ENCODE peak calls at places on chromosomes 11 and 22, in seven cellular contexts. M is ovary, K is epithelial cell of esophagus, A is astrocyte of the spinal cord, W is mammary epithelial cell, O is mucosa of descending colon, Y is lower leg skin. T is an unnamed sample.

GRCh38 chr11:114651145-114651718 is 27.1 kb upstream of the NXPE2 start:
- DNase-seq in Y (no peak), O (no peak), K (no peak), A (no peak), W (no peak), M (no peak), T (no peak)

GRCh38 chr11:15471028-15471708 is 356.4 kb downstream of the INSC start:
- DNase-seq in M (no peak), K (no peak), A (no peak), Y (no peak), W (no peak), O (no peak), T (no peak)

GRCh38 chr11:58165504-58166106 is 23.3 kb upstream of the OR9Q2 start:
- DNase-seq in K (no peak), M (no peak), Y (no peak), A (no peak), O (no peak), W (no peak), T (no peak)

GRCh38 chr22:41870786-41871185 is 37.9 kb downstream of the SREBF2 start:
- DNase-seq in M (no peak), A (no peak), O (no peak), Y (no peak), W (no peak), K (no peak), T (no peak)

GRCh38 chr22:41197808-41198585 is 7.1 kb upstream of the L3MBTL2 start:
- DNase-seq in M (no peak), Y (no peak), W (no peak), K (peak; percentile 38), A (no peak), O (peak; percentile 66), T (no peak)

GRCh38 chr11:129313588-129314288 is 61.9 kb upstream of the BARX2 start:
- DNase-seq in O (no peak), W (no peak), A (peak; percentile 26), M (no peak), K (no peak), Y (no peak), T (peak; percentile 8)

GRCh38 chr11:125569913-125570621 is 790 bp downstream of the EI24 start:
- DNase-seq in Y (no peak), A (no peak), O (no peak), K (peak; percentile 49), M (no peak), W (peak; percentile 44), T (no peak)

GRCh38 chr11:129374081-129374992 is 1.3 kb upstream of the BARX2 start:
- DNase-seq in A (no peak), W (no peak), Y (no peak), K (peak; percentile 47), M (no peak), O (peak; percentile 43), T (no peak)

GRCh38 chr11:95283653-95284052 is 52.7 kb upstream of the SESN3 start:
- DNase-seq in M (no peak), K (peak; percentile 86), Y (no peak), O (no peak), W (no peak), A (no peak), T (no peak)

GRCh38 chr22:49968831-49969661 is 8.5 kb downstream of the PIM3 start:
- DNase-seq in O (peak; percentile 66), A (no peak), K (no peak), M (peak; percentile 36), W (no peak), Y (no peak), T (no peak)

GRCh38 chr11:70108250-70108649 is 30.1 kb downstream of the ANO1 start:
- DNase-seq in K (peak; percentile 23), Y (no peak), A (peak; percentile 64), M (no peak), W (no peak), O (peak; percentile 17), T (peak; percentile 76)

GRCh38 chr11:135075740-135076139 is 663.7 kb upstream of the B3GAT1 start:
- DNase-seq in W (no peak), K (peak; percentile 38), Y (peak; percentile 47), M (peak; percentile 49), A (peak; percentile 35), O (peak; percentile 70), T (no peak)

GRCh38 chr11:63847363-63847762 is 8.5 kb downstream of the MARK2 start:
- DNase-seq in O (no peak), Y (peak; percentile 36), K (peak; percentile 82), M (no peak), A (no peak), W (peak; percentile 51), T (no peak)

GRCh38 chr22:44331881-44332714 is 19.3 kb upstream of the SHISAL1 start:
- DNase-seq in Y (no peak), K (peak; percentile 39), A (no peak), O (no peak), M (no peak), W (no peak), T (no peak)

DNA sequence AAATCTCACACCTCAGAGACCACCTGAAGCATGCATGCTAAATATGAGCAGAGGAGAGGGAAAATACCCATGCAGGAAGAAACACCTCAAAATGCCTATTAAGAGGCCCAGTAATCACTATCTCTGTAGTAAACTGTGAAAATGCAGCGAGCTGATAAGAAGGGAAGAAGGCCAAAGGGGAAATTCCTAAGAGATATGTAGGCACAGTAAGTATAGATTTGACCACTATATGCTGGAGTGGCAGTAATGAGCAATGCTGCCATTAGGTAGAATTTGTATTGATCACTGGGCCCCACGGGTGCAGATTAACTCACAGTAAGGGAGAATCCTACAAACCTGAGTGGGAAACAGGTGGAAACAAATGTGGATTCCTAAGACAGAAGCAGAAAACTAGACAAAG is 1813.1 kb upstream of the RAG2 start:
- DNase-seq in O (no peak), Y (no peak), M (no peak), W (no peak), K (no peak), A (no peak), T (no peak)
- TF ChIP-seq CTCF in O (no peak), Y (no peak), M (no peak), W (peak; percentile 11), K (peak; percentile 8), A (peak; percentile 2), T (no peak)

DNA sequence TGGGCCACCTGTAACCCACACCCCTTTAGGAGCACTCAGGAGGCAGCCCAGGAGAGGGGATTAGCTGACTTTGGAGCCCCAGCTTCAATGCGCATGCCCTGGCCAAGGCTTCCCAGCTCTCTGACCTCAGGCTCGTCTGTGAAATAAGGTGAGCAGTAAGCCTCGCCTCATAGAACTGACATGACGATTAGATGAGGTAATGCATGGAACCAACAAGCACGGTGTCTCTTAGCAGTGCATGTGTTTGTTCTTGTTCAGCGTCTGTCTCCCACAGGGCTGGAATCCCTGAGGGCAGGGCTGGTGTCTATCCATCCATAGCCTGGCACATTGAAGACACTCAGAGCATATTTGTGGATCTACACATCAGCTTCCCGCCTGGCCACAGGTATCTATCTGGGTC is 415.4 kb downstream of the MN1 start:
- DNase-seq in O (no peak), W (peak; percentile 80), K (peak; percentile 98), A (no peak), M (no peak), Y (peak; percentile 49), T (no peak)
- H3K4me3 ChIP-seq in O (no peak overlapping the region), W (no peak overlapping the region), K (no peak overlapping the region), A (no peak overlapping the region), M (no peak overlapping the region), Y (no peak overlapping the region), T (no peak overlapping the region)

GRCh38 chr11:72754149-72754543 is 1.9 kb upstream of the ARAP1 start:
- DNase-seq in M (no peak), W (no peak), A (no peak), O (no peak), Y (no peak), K (no peak), T (no peak)

GRCh38 chr11:72754544-72755155 is 2.4 kb upstream of the ARAP1 start:
- DNase-seq in K (no peak), M (no peak), Y (no peak), A (no peak), O (no peak), W (no peak), T (no peak)

GRCh38 chr11:72751293-72752087 is 718 bp downstream of the ARAP1 start:
- DNase-seq in O (peak; percentile 59), K (no peak), W (no peak), Y (no peak), A (no peak), M (no peak), T (no peak)

GRCh38 chr11:72752088-72752914 is at the start of gene ARAP1:
- DNase-seq in A (peak; percentile 74), W (peak; percentile 57), O (peak; percentile 88), K (peak; percentile 69), M (peak; percentile 80), Y (peak; percentile 54), T (no peak)

GRCh38 chr11:72753341-72754148 is 1.3 kb upstream of the ARAP1 start:
- DNase-seq in K (no peak), O (no peak), Y (no peak), A (no peak), M (no peak), W (no peak), T (no peak)
- TF ChIP-seq CTCF in K (no peak), O (no peak), Y (no peak), A (no peak), M (no peak), W (no peak), T (no peak)

GRCh38 chr11:35047179-35047578 is 91.8 kb upstream of the CD44 start:
- DNase-seq in A (no peak), O (no peak), K (no peak), W (no peak), M (no peak), Y (no peak), T (no peak)

GRCh38 chr11:35046606-35047005 is 92.4 kb upstream of the CD44 start:
- DNase-seq in Y (no peak), K (no peak), M (no peak), W (no peak), O (no peak), A (no peak), T (no peak)

GRCh38 chr11:35049906-35050531 is 89.0 kb upstream of the CD44 start:
- DNase-seq in M (no peak), O (no peak), K (no peak), W (no peak), Y (no peak), A (no peak), T (no peak)

GRCh38 chr11:35045219-35045819 is 93.7 kb upstream of the CD44 start:
- DNase-seq in O (no peak), M (no peak), W (no peak), Y (no peak), A (no peak), K (no peak), T (no peak)

GRCh38 chr11:35050596-35050995 is 88.4 kb upstream of the CD44 start:
- DNase-seq in Y (no peak), A (no peak), K (no peak), W (no peak), O (no peak), M (no peak), T (no peak)
- H3K4me3 ChIP-seq in Y (no peak overlapping the region), A (no peak overlapping the region), K (no peak overlapping the region), W (no peak overlapping the region), O (no peak overlapping the region), M (no peak overlapping the region), T (no peak overlapping the region)

DNA sequence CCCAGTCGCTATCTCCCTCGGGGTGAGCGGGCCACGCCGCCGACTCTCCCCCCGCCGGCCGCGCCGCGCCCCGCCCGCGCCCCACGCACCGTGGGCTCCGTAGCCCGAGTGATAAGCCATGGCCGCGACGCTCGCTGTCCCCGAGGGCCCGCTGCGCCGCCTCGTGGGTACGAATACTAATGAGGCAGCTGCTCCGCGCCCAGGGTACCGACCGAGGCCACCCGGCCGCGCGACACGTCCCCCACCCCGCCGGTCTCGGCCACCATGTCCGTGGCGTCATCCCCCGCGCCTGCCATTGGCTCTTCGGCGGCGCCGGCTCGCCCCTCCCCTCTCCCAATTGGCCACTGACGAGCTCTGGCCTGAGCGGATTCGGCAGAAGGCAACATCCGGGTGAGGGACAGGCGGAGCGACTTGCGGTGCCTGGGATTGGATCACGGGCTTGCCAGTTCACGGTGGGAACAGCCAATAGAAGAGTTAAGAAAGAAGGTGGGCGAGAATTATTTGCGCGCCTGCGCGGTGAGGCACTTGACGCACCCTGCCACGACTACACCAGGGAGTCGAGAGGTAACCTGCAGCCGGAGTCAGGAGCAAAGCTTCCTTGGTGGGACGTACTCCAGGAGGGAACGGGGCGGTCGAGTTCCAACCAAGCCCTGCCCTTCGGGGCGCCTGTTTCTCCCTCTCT is at the start of gene YIF1A:
- DNase-seq in M (peak; percentile 98), O (peak; percentile 99), W (peak; percentile 100), A (peak; percentile 100), Y (peak; percentile 98), K (peak; percentile 100), T (peak; percentile 99)
- TF ChIP-seq CTCF in M (no peak), O (no peak), W (no peak), A (no peak), Y (no peak), K (no peak), T (no peak)

T was measured in AG09309.